ENCODE peak calls at places on chromosomes 5 and 9, in six cellular contexts. J is HCT116, S is GM12878, P is HepG2, W is K562, L is H1. N is an unnamed sample.

GRCh38 chr5:34409376-34409775 is 246.8 kb upstream of the RAI14 start:
- DNase-seq in P (no peak), L (no peak), S (no peak), J (no peak), W (no peak), N (no peak)

GRCh38 chr5:57495688-57496087 is 13.1 kb upstream of the ACTBL2 start:
- DNase-seq in S (no peak), P (no peak), L (no peak), W (no peak), J (no peak), N (no peak)

GRCh38 chr9:108551030-108551964 is 304.5 kb downstream of the ACTL7B start:
- DNase-seq in L (no peak), S (no peak), W (no peak), J (peak; percentile 62), P (no peak), N (no peak)

GRCh38 chr5:99054972-99055371 is 126.2 kb upstream of the CHD1 start:
- DNase-seq in S (no peak), W (no peak), P (no peak), J (no peak), L (no peak), N (no peak)

GRCh38 chr9:131477367-131477766 is 25.4 kb upstream of the POMT1 start:
- DNase-seq in S (no peak), W (no peak), J (no peak), P (no peak), L (no peak), N (no peak)

GRCh38 chr9:131318211-131318610 is 28.7 kb downstream of the PLPP7 start:
- DNase-seq in L (no peak), S (no peak), W (no peak), P (no peak), J (no peak), N (no peak)

GRCh38 chr5:31995011-31995410 is 179.1 kb downstream of the GOLPH3 start:
- DNase-seq in W (no peak), L (no peak), P (no peak), S (peak; percentile 66), J (no peak), N (no peak)

GRCh38 chr5:170057311-170057710 is 48.4 kb upstream of the FOXI1 start:
- DNase-seq in J (no peak), W (no peak), L (no peak), P (no peak), S (no peak), N (no peak)

GRCh38 chr9:80964951-80965350 is 724.4 kb downstream of the TLE1 start:
- DNase-seq in J (no peak), L (no peak), S (no peak), W (no peak), P (no peak), N (no peak)

GRCh38 chr5:67462150-67462549 is 265.6 kb upstream of the CD180 start:
- DNase-seq in S (no peak), P (no peak), W (no peak), J (no peak), L (no peak), N (no peak)

GRCh38 chr9:131068076-131068816 is 28.1 kb upstream of the AIF1L start:
- DNase-seq in L (no peak), W (no peak), P (no peak), S (no peak), J (no peak), N (no peak)

GRCh38 chr9:98150726-98151125 is 31.7 kb upstream of the TRIM14 start:
- DNase-seq in S (no peak), J (no peak), L (no peak), P (no peak), W (no peak), N (no peak)

DNA sequence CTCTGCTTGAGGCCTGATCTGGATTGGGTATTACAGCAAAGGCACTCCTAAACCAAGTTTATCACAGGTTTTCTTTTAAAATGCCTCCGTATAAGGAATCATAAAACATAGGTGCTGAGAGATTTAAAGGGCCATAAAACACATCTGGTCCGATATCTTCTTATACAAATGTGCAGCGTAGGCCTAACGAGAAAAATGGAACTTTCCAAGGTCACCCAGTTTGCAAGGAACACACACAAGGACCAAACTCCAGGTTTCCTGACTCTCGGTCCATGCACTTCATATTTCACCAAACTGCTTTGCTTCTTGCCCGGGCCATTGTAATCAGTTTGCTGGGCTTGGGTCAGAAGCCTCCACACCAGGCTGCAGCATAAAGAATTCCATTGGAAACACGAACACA is 22.1 kb downstream of the SH3RF2 start:
- DNase-seq in S (no peak), W (no peak), L (no peak), J (no peak), P (no peak), N (no peak)
- TF ChIP-seq YY1 in S (no peak), W (no peak), L (no peak), J (no peak), P (no peak), N (no peak)

GRCh38 chr9:25472681-25473080 is 205.6 kb downstream of the TUSC1 start:
- DNase-seq in J (no peak), S (no peak), L (no peak), P (no peak), W (no peak), N (no peak)
- TF ChIP-seq ZNF274 in J (no peak), S (no peak), L (no peak), P (no peak), W (no peak), N (no peak)

DNA sequence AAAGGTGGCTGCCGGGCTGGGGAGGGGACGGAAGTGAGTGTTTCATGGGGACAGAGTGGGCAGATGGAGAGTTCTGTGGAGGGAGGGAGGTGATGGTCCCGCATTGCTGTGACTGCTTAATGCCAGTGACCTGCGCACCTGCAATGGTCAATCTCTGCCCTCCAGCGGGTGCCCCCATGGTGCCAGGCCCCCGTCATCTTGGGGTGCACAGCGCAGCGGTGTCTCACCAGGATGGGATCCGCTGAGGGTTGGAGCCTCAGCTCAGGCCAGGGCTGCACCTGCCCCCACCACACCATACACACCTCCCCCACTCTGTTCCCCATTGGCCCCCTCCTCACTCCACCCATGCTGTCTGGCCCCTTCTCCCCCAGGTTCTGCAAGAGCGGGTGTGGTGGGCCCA is 12.0 kb upstream of the CAMSAP1 start:
- DNase-seq in W (no peak), P (no peak), S (no peak), J (no peak), L (no peak), N (no peak)
- H3K9me3 ChIP-seq in W (peaks cover 21% of the 10 kb centered on the region), P (peaks cover 25% of the 10 kb centered on the region), S (peaks cover 12% of the 10 kb centered on the region), J (peaks cover 8% of the 10 kb centered on the region), L (peaks cover 52% of the 10 kb centered on the region), N (peaks cover 38% of the 10 kb centered on the region)

DNA sequence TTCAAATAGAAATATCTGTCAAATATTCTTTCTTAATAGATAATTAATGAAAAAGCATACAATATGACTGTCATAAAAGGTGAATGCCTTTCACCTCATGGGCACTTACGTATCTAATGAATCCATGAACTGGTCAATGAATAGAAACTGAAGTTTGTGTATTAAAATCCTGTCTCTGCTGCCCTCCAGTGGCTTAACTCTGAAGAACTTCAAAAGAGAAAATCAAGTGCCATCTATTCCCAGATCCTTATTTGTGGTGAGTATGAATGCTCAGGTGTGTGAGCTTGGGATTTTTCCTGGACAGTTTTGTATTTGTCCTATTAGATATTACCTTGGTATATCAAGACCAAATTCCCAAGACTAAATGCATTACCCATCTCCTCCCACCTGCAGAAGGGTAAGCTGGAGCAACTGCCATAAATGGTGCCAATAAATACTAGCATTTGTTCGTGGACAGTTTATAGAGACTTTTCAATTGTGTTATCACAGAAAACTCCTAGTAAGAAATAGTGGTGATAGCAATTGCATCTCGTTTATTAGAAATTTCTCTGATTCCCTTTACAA is 44.0 kb upstream of the SVEP1 start:
- DNase-seq in L (peak; percentile 51), P (peak; percentile 55), J (peak; percentile 66), S (peak; percentile 28), W (peak; percentile 59), N (peak; percentile 61)
- TF ChIP-seq YY1 in L (no peak), P (no peak), J (no peak), S (no peak), W (no peak), N (no peak)

GRCh38 chr5:111984044-111984443 is 227.1 kb upstream of the NREP start:
- DNase-seq in L (no peak), P (no peak), J (no peak), S (no peak), W (no peak), N (no peak)

DNA sequence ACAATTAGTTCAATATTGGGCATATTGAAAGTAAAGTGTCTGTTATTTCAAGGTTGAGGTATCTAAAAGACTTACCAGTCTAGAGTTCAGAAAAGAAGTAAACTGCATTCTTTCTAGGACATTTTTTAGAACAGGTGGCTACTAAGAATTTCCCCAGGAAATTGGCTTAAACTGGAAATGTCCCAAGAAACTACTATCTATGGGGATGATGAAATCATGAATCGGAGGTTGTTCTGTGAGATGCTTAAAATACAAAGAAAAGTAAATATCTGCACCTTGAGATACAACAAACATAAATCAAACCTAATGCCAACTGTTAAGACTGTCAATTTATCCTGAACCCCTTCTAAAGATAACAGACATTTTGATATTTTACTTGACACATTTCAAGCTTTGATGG is 226.5 kb upstream of the NREP start:
- DNase-seq in P (no peak), W (no peak), J (no peak), S (no peak), L (no peak), N (no peak)
- TF ChIP-seq ZNF274 in P (no peak), W (no peak), J (no peak), S (no peak), L (no peak), N (no peak)

DNA sequence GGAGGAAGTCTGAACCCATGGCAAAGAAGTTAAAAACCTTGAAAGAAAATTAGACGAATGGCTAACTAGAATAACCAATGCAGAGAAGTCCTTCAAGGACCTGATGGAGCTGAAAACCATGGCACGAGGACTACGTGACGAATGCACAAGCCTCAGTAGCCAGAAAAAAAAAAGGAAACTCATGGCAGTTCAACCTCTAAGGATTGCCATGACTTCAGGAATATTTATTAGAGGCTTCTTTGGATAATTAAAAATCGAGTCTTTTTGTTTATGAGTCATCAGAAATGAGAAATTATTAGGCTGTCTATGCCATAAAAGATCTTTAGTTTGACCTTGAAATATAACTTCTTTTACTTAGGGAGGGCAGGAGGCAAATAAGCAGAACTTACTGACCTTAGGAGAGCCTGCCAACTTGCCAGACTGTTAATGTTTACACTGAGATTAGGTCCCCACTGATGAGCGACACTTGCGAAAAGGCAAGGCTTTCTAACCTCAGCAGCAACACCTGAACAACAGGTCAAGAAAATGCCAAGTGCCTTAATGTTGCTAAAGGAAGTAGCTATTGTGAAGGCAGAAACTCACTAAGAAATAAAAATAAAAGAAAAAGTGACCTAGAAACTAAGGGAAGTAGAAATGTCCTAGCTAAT is 55.2 kb upstream of the TUSC1 start:
- DNase-seq in P (no peak), W (no peak), J (no peak), S (no peak), L (no peak), N (no peak)
- H3K9me3 ChIP-seq in P (peaks cover 10% of the 10 kb centered on the region), W (no peaks in the 10 kb centered on the region), J (peaks cover 5% of the 10 kb centered on the region), S (no peaks in the 10 kb centered on the region), L (peaks cover 9% of the 10 kb centered on the region), N (peaks cover 13% of the 10 kb centered on the region)

GRCh38 chr5:52786391-52786790 is 1.3 kb upstream of the ITGA1 start:
- DNase-seq in P (no peak), J (no peak), W (no peak), L (no peak), S (no peak), N (no peak)
- TF ChIP-seq YY1 in P (no peak), J (no peak), W (no peak), L (no peak), S (no peak), N (no peak)

GRCh38 chr9:76560481-76560891 is 101.5 kb downstream of the GCNT1 start:
- DNase-seq in P (no peak), L (no peak), J (no peak), W (no peak), S (no peak), N (no peak)
- TF ChIP-seq ZNF274 in P (no peak), L (no peak), J (no peak), W (no peak), S (no peak), N (no peak)